ENCODE peak calls at places on chromosome 3, in six cellular contexts. M, B, X, U, S and T are unnamed samples.

GRCh38 chr3:120816728-120817127 is 74.2 kb downstream of the GTF2E1 start:
- DNase-seq in M (no peak), B (no peak), X (no peak), U (no peak), S (no peak), T (no peak)

GRCh38 chr3:181454451-181455027 is 257.2 kb upstream of the SOX2 start:
- DNase-seq in M (no peak), B (no peak), X (no peak), U (no peak), S (no peak), T (no peak)

GRCh38 chr3:158419820-158420653 is 151.0 kb upstream of the MLF1 start:
- DNase-seq in M (no peak), B (no peak), X (no peak), U (no peak), S (no peak), T (no peak)

GRCh38 chr3:50124363-50125226 is 30.5 kb upstream of the SEMA3F start:
- DNase-seq in M (no peak), B (no peak), X (peak), U (no peak), S (no peak), T (peak)

GRCh38 chr3:67704322-67704721 is 49.9 kb upstream of the SUCLG2 start:
- DNase-seq in M (no peak), B (no peak), X (no peak), U (no peak), S (no peak), T (no peak)

GRCh38 chr3:51445544-51446280 is 54.1 kb downstream of the DCAF1 start:
- DNase-seq in M (no peak), B (no peak), X (no peak), U (no peak), S (no peak), T (no peak)

GRCh38 chr3:22632566-22632965 is 570.6 kb upstream of the UBE2E2 start:
- DNase-seq in M (no peak), B (no peak), X (no peak), U (no peak), S (no peak), T (no peak)

GRCh38 chr3:32794487-32795308 is 23.1 kb upstream of the TRIM71 start:
- DNase-seq in M (no peak), B (no peak), X (peak), U (no peak), S (peak), T (peak)

GRCh38 chr3:157618075-157618760 is 115.0 kb upstream of the VEPH1 start:
- DNase-seq in M (no peak), B (no peak), X (peak), U (no peak), S (peak), T (no peak)

GRCh38 chr3:156381253-156381652 is 173.7 kb downstream of the SSR3 start:
- DNase-seq in M (no peak), B (no peak), X (no peak), U (peak), S (no peak), T (no peak)

GRCh38 chr3:184592411-184593200 is 31.0 kb downstream of the EPHB3 start:
- DNase-seq in M (no peak), B (no peak), X (peak), U (no peak), S (no peak), T (peak)

GRCh38 chr3:12522721-12523120 is 22.6 kb downstream of the MKRN2OS start:
- DNase-seq in M (no peak), B (no peak), X (no peak), U (peak), S (no peak), T (no peak)

GRCh38 chr3:177231237-177231636 is 34.0 kb upstream of the TBL1XR1 start:
- DNase-seq in M (no peak), B (no peak), X (no peak), U (no peak), S (no peak), T (no peak)

GRCh38 chr3:159191454-159191853 is 389.6 kb downstream of the MFSD1 start:
- DNase-seq in M (no peak), B (no peak), X (peak), U (no peak), S (no peak), T (no peak)

GRCh38 chr3:167913218-167913902 is 177.8 kb downstream of the SERPINI1 start:
- DNase-seq in M (peak), B (no peak), X (peak), U (no peak), S (no peak), T (peak)

GRCh38 chr3:56339244-56339643 is 129.0 kb downstream of the ERC2 start:
- DNase-seq in M (no peak), B (no peak), X (no peak), U (no peak), S (no peak), T (no peak)

GRCh38 chr3:17175187-17175839 is 290.6 kb downstream of the PLCL2 start:
- DNase-seq in M (no peak), B (no peak), X (peak), U (no peak), S (peak), T (peak)

GRCh38 chr3:116770815-116771450 is 61.4 kb downstream of the TUSC7 start:
- DNase-seq in M (peak), B (peak), X (peak), U (peak), S (peak), T (peak)

GRCh38 chr3:192571197-192571791 is 156.0 kb downstream of the FGF12 start:
- DNase-seq in M (peak), B (peak), X (peak), U (peak), S (peak), T (peak)

GRCh38 chr3:158713094-158713499 is 19.2 kb downstream of the RARRES1 start:
- DNase-seq in M (peak), B (no peak), X (peak), U (no peak), S (no peak), T (no peak)

GRCh38 chr3:66115858-66116654 is 77.3 kb upstream of the MAGI1 start:
- DNase-seq in M (peak), B (peak), X (peak), U (peak), S (peak), T (peak)

GRCh38 chr3:177427096-177427495 is 229.8 kb upstream of the TBL1XR1 start:
- DNase-seq in M (no peak), B (no peak), X (no peak), U (no peak), S (no peak), T (no peak)

GRCh38 chr3:30225021-30225420 is 381.4 kb upstream of the TGFBR2 start:
- DNase-seq in M (no peak), B (no peak), X (no peak), U (no peak), S (no peak), T (no peak)

GRCh38 chr3:8884630-8885290 is 78.5 kb downstream of the RAD18 start:
- DNase-seq in M (no peak), B (no peak), X (no peak), U (no peak), S (no peak), T (no peak)

GRCh38 chr3:157174265-157174615 is 14.3 kb upstream of the CCNL1 start:
- DNase-seq in M (no peak), B (peak), X (no peak), U (no peak), S (no peak), T (no peak)

GRCh38 chr3:150922611-150923010 is 17.4 kb upstream of the MINDY4B start:
- DNase-seq in M (no peak), B (no peak), X (no peak), U (no peak), S (no peak), T (no peak)

GRCh38 chr3:184353546-184353941 is 7.9 kb downstream of the CLCN2 start:
- DNase-seq in M (no peak), B (no peak), X (no peak), U (no peak), S (no peak), T (peak)

GRCh38 chr3:1191061-1191460 is 98.2 kb downstream of the CNTN6 start:
- DNase-seq in M (no peak), B (no peak), X (peak), U (no peak), S (no peak), T (no peak)

GRCh38 chr3:50395070-50395860 is 35.9 kb upstream of the TMEM115 start:
- DNase-seq in M (no peak), B (no peak), X (no peak), U (no peak), S (no peak), T (no peak)

GRCh38 chr3:55069950-55070349 is 142.1 kb upstream of the LRTM1 start:
- DNase-seq in M (no peak), B (no peak), X (no peak), U (no peak), S (no peak), T (no peak)

GRCh38 chr3:173743512-173743911 is 346.0 kb downstream of the NLGN1 start:
- DNase-seq in M (no peak), B (no peak), X (no peak), U (no peak), S (no peak), T (peak)

GRCh38 chr3:195084746-195085145 is 186.2 kb downstream of the XXYLT1 start:
- DNase-seq in M (no peak), B (no peak), X (no peak), U (no peak), S (no peak), T (peak)

GRCh38 chr3:55828712-55829111 is 341.6 kb upstream of the WNT5A start:
- DNase-seq in M (no peak), B (no peak), X (peak), U (no peak), S (no peak), T (no peak)

GRCh38 chr3:120705851-120706582 is 24.0 kb upstream of the HGD start:
- DNase-seq in M (no peak), B (no peak), X (no peak), U (no peak), S (no peak), T (no peak)

GRCh38 chr3:45191424-45191823 is 34.7 kb downstream of the TMEM158 start:
- DNase-seq in M (no peak), B (no peak), X (no peak), U (no peak), S (no peak), T (no peak)

GRCh38 chr3:174193559-174193958 is 665.6 kb upstream of the NAALADL2 start:
- DNase-seq in M (no peak), B (no peak), X (no peak), U (no peak), S (no peak), T (no peak)

GRCh38 chr3:180646187-180646790 is 33.0 kb downstream of the CCDC39 start:
- DNase-seq in M (no peak), B (no peak), X (no peak), U (no peak), S (no peak), T (no peak)

GRCh38 chr3:188491276-188491687 is 337.3 kb downstream of the LPP start:
- DNase-seq in M (no peak), B (peak), X (peak), U (peak), S (no peak), T (peak)

GRCh38 chr3:138944842-138945645 is 1.9 kb downstream of the FOXL2 start:
- DNase-seq in M (no peak), B (no peak), X (peak), U (no peak), S (no peak), T (no peak)
- H3K4me3 ChIP-seq in M (peak), B (no peak), X (peak), U (peak), S (no peak), T (no peak)

DNA sequence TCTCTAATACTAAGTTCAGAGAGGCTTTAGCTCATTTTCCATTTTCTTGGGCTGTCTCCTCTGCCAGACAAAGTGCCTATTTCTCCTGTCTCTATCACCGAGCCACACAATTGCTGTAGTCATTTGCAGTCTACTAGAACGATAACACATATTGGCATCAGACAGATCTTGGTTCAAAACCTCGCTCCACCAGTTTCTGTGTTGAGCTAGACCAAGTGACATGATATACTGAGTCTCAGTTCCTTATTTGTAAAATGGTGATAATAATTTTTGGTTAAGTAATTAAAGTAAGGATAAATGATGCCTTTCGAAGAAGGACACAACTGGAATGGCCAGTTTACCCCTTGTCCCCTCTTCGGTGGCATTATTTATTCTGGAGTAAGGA is 444 bp upstream of the RAB7A start:
- DNase-seq in M (peak), B (no peak), X (no peak), U (no peak), S (no peak), T (no peak)
- TF ChIP-seq CTCF in M (no peak), B (no peak), X (no peak), U (no peak), S (no peak), T (no peak)

GRCh38 chr3:143443851-143444331 is 324.3 kb downstream of the CHST2 start:
- DNase-seq in M (peak), B (peak), X (peak), U (peak), S (peak), T (peak)
- H3K4me3 ChIP-seq in M (no peak), B (peak), X (no peak), U (no peak), S (no peak), T (no peak)

DNA sequence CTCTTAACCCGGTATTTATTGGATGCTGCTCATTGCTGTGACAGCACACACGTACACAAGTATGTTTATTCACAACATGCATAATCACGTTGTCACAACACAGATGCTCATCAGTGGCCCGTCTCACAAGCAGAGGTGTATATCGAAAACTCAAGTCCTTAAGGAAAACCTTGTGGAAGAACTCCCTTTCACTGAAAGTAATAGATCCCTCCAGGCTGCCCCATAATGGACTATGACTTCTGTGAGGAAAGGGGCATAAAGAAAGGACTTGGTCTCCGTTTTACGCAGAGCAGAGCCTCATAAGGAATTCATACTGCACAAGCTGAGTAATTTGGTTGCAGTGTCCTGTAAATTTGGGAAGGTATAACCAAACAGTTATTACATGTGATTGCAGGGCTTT is 328.8 kb downstream of the IGSF11 start:
- DNase-seq in M (no peak), B (no peak), X (no peak), U (no peak), S (no peak), T (no peak)
- TF ChIP-seq CTCF in M (no peak), B (no peak), X (no peak), U (no peak), S (no peak), T (no peak)